ENCODE peak calls at places on chromosomes 7 and 10, in five cellular contexts. W is ovary, T is left ventricle myocardium inferior, P is body of pancreas, G is PC-9. F is an unnamed sample.

GRCh38 chr7:158117341-158118222 is 470.0 kb downstream of the PTPRN2 start:
- DNase-seq in W (no peak), T (no peak), P (no peak), G (no peak), F (no peak)

GRCh38 chr10:79413196-79413595 is 32.2 kb downstream of the ZCCHC24 start:
- DNase-seq in W (peak; percentile 22), T (peak; percentile 39), P (no peak), G (peak; percentile 28), F (peak; percentile 67)

GRCh38 chr10:67697646-67698245 is 1.8 kb upstream of the CTNNA3 start:
- DNase-seq in W (no peak), T (no peak), P (no peak), G (peak; percentile 14), F (no peak)

GRCh38 chr7:70776627-70777101 is 355.3 kb upstream of the GALNT17 start:
- DNase-seq in W (peak; percentile 60), T (no peak), P (no peak), G (no peak), F (no peak)

GRCh38 chr10:114604357-114605129 is 53.5 kb downstream of the ABLIM1 start:
- DNase-seq in W (no peak), T (no peak), P (no peak), G (no peak), F (no peak)

GRCh38 chr7:7613210-7613609 is 27.3 kb upstream of the UMAD1 start:
- DNase-seq in W (no peak), T (no peak), P (no peak), G (no peak), F (no peak)

GRCh38 chr7:114107522-114107921 is 188.7 kb upstream of the PPP1R3A start:
- DNase-seq in W (no peak), T (no peak), P (no peak), G (no peak), F (no peak)

GRCh38 chr10:3886191-3886590 is 101.2 kb upstream of the KLF6 start:
- DNase-seq in W (peak; percentile 56), T (peak; percentile 70), P (peak; percentile 43), G (no peak), F (peak; percentile 38)

GRCh38 chr10:76403876-76404275 is 972.5 kb downstream of the LRMDA start:
- DNase-seq in W (no peak), T (no peak), P (no peak), G (no peak), F (no peak)

GRCh38 chr7:44534501-44534900 is 6.6 kb downstream of the NPC1L1 start:
- DNase-seq in W (no peak), T (no peak), P (no peak), G (peak; percentile 47), F (no peak)

GRCh38 chr7:91372323-91372722 is 108.1 kb downstream of the FZD1 start:
- DNase-seq in W (no peak), T (no peak), P (no peak), G (no peak), F (no peak)

GRCh38 chr7:55939514-55940123 is 12.1 kb upstream of the MRPS17 start:
- DNase-seq in W (no peak), T (no peak), P (no peak), G (no peak), F (no peak)

GRCh38 chr7:51067757-51068156 is 248.9 kb downstream of the COBL start:
- DNase-seq in W (peak; percentile 34), T (peak; percentile 41), P (peak; percentile 78), G (peak; percentile 57), F (peak; percentile 43)

GRCh38 chr7:55477781-55478374 is 94.4 kb downstream of the VOPP1 start:
- DNase-seq in W (no peak), T (no peak), P (no peak), G (no peak), F (no peak)

GRCh38 chr10:22473044-22473443 is 127.7 kb downstream of the SPAG6 start:
- DNase-seq in W (no peak), T (no peak), P (no peak), G (no peak), F (no peak)
- H3K27me3 ChIP-seq in W (peaks cover 2% of the 10 kb centered on the region), T (peaks cover 80% of the 10 kb centered on the region), P (peaks cover 30% of the 10 kb centered on the region), G (no peaks in the 10 kb centered on the region), F (peaks cover 48% of the 10 kb centered on the region)

GRCh38 chr7:1391449-1391848 is 67.8 kb downstream of the MICALL2 start:
- DNase-seq in W (no peak), T (no peak), P (no peak), G (no peak), F (no peak)
- TF ChIP-seq CTCF in W (no peak), T (no peak), P (no peak), G (no peak), F (no peak)

GRCh38 chr7:130881091-130881798 is 147.2 kb upstream of the KLF14 start:
- DNase-seq in W (no peak), T (no peak), P (no peak), G (no peak), F (no peak)
- H3K36me3 ChIP-seq in W (no peaks in the 10 kb centered on the region), T (peaks cover 63% of the 10 kb centered on the region), P (no peaks in the 10 kb centered on the region), G (peaks cover 95% of the 10 kb centered on the region), F (peaks cover 10% of the 10 kb centered on the region)

DNA sequence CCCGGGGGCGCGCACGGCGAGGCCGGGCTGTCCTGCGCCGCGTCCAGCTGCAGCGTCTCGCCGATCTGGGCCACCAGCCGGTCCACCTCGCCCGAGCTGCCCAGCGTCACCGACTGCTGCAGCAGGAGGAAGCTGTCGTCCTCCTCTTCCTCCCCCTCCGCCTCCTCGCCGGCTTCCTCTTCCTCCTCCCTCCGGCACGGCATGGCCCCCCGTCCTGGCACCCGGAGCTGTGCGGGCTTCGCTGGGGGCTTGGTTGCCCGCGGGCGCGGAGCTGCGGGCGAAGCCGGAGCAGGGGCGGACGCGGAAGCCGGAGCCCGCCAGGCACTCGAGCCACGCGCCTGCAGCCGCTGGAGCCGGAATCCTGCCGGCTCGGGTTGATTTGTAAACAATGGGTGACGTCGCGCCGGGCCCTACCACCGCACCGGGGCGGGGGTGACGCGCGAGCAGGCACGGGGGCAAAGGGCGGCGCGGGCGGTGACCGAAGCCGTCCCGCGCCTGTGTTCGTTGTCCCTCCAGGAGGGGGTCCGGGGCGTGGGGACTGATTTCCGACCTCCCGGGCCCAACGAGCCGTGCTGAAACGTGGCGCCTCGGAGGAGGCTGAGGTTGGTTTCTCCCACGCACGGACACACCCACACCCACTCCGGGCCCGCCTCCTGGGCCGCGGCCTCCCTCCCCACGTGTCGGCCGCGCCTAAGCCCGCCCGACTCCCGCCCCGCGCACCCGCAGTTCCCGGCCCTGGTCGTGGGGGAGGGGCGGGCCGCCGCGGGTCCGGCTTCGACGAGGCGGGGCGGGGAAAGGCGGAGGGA is at the start of gene FRAT2:
- DNase-seq in W (peak; percentile 93), T (peak; percentile 93), P (peak; percentile 92), G (peak; percentile 80), F (peak; percentile 96)
- H3K27me3 ChIP-seq in W (no peaks in the 10 kb centered on the region), T (no peaks in the 10 kb centered on the region), P (no peaks in the 10 kb centered on the region), G (no peaks in the 10 kb centered on the region), F (no peaks in the 10 kb centered on the region)